ENCODE peak calls at places on chromosomes 3 and 15, in seven cellular contexts. One of them, this sample, is unnamed. For H3K4me1, the result is how much of the 10 kb centered on the place peaks cover.

GRCh38 chr3:31448882-31449243 is 83.9 kb upstream of the STT3B start:
- DNase-seq in colonic mucosa: no peak
- DNase-seq in gastrocnemius medialis: no peak
- DNase-seq in IMR-90: no peak
- DNase-seq in esophagus muscularis mucosa: no peak
- DNase-seq in cardiac muscle cell: no peak
- DNase-seq in small intestine: no peak
- DNase-seq in this sample: no peak

GRCh38 chr3:66490214-66490613 is 10.6 kb downstream of the LRIG1 start:
- DNase-seq in colonic mucosa: peak
- DNase-seq in cardiac muscle cell: no peak
- DNase-seq in small intestine: peak
- DNase-seq in IMR-90: peak
- DNase-seq in esophagus muscularis mucosa: no peak
- DNase-seq in gastrocnemius medialis: no peak
- DNase-seq in this sample: no peak

GRCh38 chr3:133674290-133674912 is 12.7 kb upstream of the TOPBP1 start:
- DNase-seq in gastrocnemius medialis: no peak
- DNase-seq in esophagus muscularis mucosa: no peak
- DNase-seq in IMR-90: no peak
- DNase-seq in small intestine: no peak
- DNase-seq in colonic mucosa: no peak
- DNase-seq in cardiac muscle cell: no peak
- DNase-seq in this sample: peak

GRCh38 chr3:114506622-114507300 is 212.9 kb downstream of the TIGIT start:
- DNase-seq in gastrocnemius medialis: no peak
- DNase-seq in IMR-90: peak
- DNase-seq in esophagus muscularis mucosa: no peak
- DNase-seq in small intestine: no peak
- DNase-seq in colonic mucosa: no peak
- DNase-seq in cardiac muscle cell: no peak
- DNase-seq in this sample: no peak

GRCh38 chr3:49327485-49327884 is 12.4 kb downstream of the USP4 start:
- DNase-seq in cardiac muscle cell: no peak
- DNase-seq in esophagus muscularis mucosa: no peak
- DNase-seq in small intestine: no peak
- DNase-seq in gastrocnemius medialis: no peak
- DNase-seq in IMR-90: no peak
- DNase-seq in colonic mucosa: no peak
- DNase-seq in this sample: no peak

GRCh38 chr15:32993285-32993684 is 201.2 kb downstream of the FMN1 start:
- DNase-seq in cardiac muscle cell: peak
- DNase-seq in small intestine: no peak
- DNase-seq in IMR-90: no peak
- DNase-seq in colonic mucosa: no peak
- DNase-seq in gastrocnemius medialis: no peak
- DNase-seq in esophagus muscularis mucosa: no peak
- DNase-seq in this sample: no peak

GRCh38 chr15:29636140-29636539 is 186.1 kb downstream of the TJP1 start:
- DNase-seq in IMR-90: no peak
- DNase-seq in esophagus muscularis mucosa: no peak
- DNase-seq in small intestine: peak
- DNase-seq in gastrocnemius medialis: no peak
- DNase-seq in colonic mucosa: peak
- DNase-seq in cardiac muscle cell: no peak
- DNase-seq in this sample: no peak

GRCh38 chr15:31291048-31291578 is 35.5 kb upstream of the KLF13 start:
- DNase-seq in IMR-90: no peak
- DNase-seq in esophagus muscularis mucosa: no peak
- DNase-seq in gastrocnemius medialis: no peak
- DNase-seq in small intestine: no peak
- DNase-seq in colonic mucosa: no peak
- DNase-seq in cardiac muscle cell: no peak
- DNase-seq in this sample: no peak

GRCh38 chr15:90603893-90604292 is 74.2 kb downstream of the CRTC3 start:
- DNase-seq in colonic mucosa: peak
- DNase-seq in esophagus muscularis mucosa: no peak
- DNase-seq in IMR-90: no peak
- DNase-seq in gastrocnemius medialis: no peak
- DNase-seq in cardiac muscle cell: no peak
- DNase-seq in small intestine: peak
- DNase-seq in this sample: peak

GRCh38 chr15:39127925-39128617 is 452.8 kb upstream of the THBS1 start:
- DNase-seq in cardiac muscle cell: peak
- DNase-seq in gastrocnemius medialis: no peak
- DNase-seq in small intestine: peak
- DNase-seq in colonic mucosa: peak
- DNase-seq in IMR-90: peak
- DNase-seq in esophagus muscularis mucosa: no peak
- DNase-seq in this sample: peak

GRCh38 chr3:170802164-170803151 is 67.5 kb downstream of the RPL22L1 start:
- DNase-seq in gastrocnemius medialis: no peak
- DNase-seq in esophagus muscularis mucosa: no peak
- DNase-seq in colonic mucosa: no peak
- DNase-seq in IMR-90: peak
- DNase-seq in cardiac muscle cell: no peak
- DNase-seq in small intestine: no peak
- DNase-seq in this sample: peak

GRCh38 chr3:18062289-18063025 is 320.0 kb upstream of the TBC1D5 start:
- DNase-seq in gastrocnemius medialis: no peak
- DNase-seq in IMR-90: peak
- DNase-seq in small intestine: no peak
- DNase-seq in colonic mucosa: no peak
- DNase-seq in esophagus muscularis mucosa: no peak
- DNase-seq in cardiac muscle cell: no peak
- DNase-seq in this sample: no peak

GRCh38 chr3:66253790-66254620 is 33.2 kb downstream of the SLC25A26 start:
- DNase-seq in colonic mucosa: no peak
- DNase-seq in cardiac muscle cell: peak
- DNase-seq in gastrocnemius medialis: no peak
- DNase-seq in IMR-90: peak
- DNase-seq in small intestine: peak
- DNase-seq in esophagus muscularis mucosa: no peak
- DNase-seq in this sample: no peak

GRCh38 chr3:24678441-24678865 is 183.8 kb upstream of the THRB start:
- DNase-seq in small intestine: no peak
- DNase-seq in gastrocnemius medialis: no peak
- DNase-seq in cardiac muscle cell: no peak
- DNase-seq in esophagus muscularis mucosa: no peak
- DNase-seq in IMR-90: peak
- DNase-seq in colonic mucosa: no peak
- DNase-seq in this sample: no peak

GRCh38 chr15:64855206-64856000 is 13.7 kb downstream of the PLEKHO2 start:
- DNase-seq in IMR-90: peak
- DNase-seq in esophagus muscularis mucosa: no peak
- DNase-seq in gastrocnemius medialis: no peak
- DNase-seq in small intestine: no peak
- DNase-seq in cardiac muscle cell: no peak
- DNase-seq in colonic mucosa: no peak
- DNase-seq in this sample: peak

GRCh38 chr15:64857421-64857820 is 15.7 kb downstream of the PLEKHO2 start:
- DNase-seq in small intestine: no peak
- DNase-seq in colonic mucosa: no peak
- DNase-seq in cardiac muscle cell: no peak
- DNase-seq in IMR-90: peak
- DNase-seq in gastrocnemius medialis: no peak
- DNase-seq in esophagus muscularis mucosa: no peak
- DNase-seq in this sample: no peak

GRCh38 chr15:64854041-64854440 is 12.3 kb downstream of the PLEKHO2 start:
- DNase-seq in gastrocnemius medialis: no peak
- DNase-seq in colonic mucosa: no peak
- DNase-seq in IMR-90: no peak
- DNase-seq in cardiac muscle cell: no peak
- DNase-seq in esophagus muscularis mucosa: no peak
- DNase-seq in small intestine: no peak
- DNase-seq in this sample: peak

GRCh38 chr15:64856429-64857145 is 14.9 kb downstream of the PLEKHO2 start:
- DNase-seq in esophagus muscularis mucosa: no peak
- DNase-seq in small intestine: no peak
- DNase-seq in colonic mucosa: no peak
- DNase-seq in cardiac muscle cell: peak
- DNase-seq in IMR-90: peak
- DNase-seq in gastrocnemius medialis: no peak
- DNase-seq in this sample: peak

DNA sequence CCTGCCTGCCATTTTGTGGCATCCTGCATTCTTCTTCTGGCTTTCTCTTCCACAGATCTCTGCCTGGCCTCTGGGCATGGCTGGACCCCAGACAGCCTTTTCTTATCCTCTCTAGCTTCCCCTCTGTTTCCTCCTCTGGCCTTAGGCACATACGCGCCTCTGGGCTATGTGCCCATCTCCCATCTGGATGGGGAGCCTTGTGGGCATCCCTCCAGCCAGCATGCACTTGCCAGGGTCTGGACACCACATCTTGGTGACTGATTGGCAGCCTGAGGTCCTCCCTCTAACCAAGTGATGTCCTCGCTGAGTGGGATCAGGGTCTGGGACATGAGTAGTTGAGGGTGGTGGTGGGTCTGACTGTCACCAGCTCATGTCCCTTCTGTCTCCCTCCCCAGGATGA is 12.8 kb downstream of the PLEKHO2 start:
- DNase-seq in small intestine: no peak
- DNase-seq in cardiac muscle cell: no peak
- DNase-seq in esophagus muscularis mucosa: no peak
- DNase-seq in IMR-90: no peak
- DNase-seq in colonic mucosa: no peak
- DNase-seq in gastrocnemius medialis: no peak
- DNase-seq in this sample: no peak
- H3K4me1 ChIP-seq in small intestine: under half
- H3K4me1 ChIP-seq in cardiac muscle cell: under half
- H3K4me1 ChIP-seq in esophagus muscularis mucosa: half or more
- H3K4me1 ChIP-seq in IMR-90: half or more
- H3K4me1 ChIP-seq in colonic mucosa: under half
- H3K4me1 ChIP-seq in gastrocnemius medialis: under half
- H3K4me1 ChIP-seq in this sample: under half

GRCh38 chr3:172155880-172156279 is 116.5 kb downstream of the FNDC3B start:
- DNase-seq in cardiac muscle cell: no peak
- DNase-seq in small intestine: no peak
- DNase-seq in gastrocnemius medialis: no peak
- DNase-seq in IMR-90: no peak
- DNase-seq in esophagus muscularis mucosa: no peak
- DNase-seq in colonic mucosa: no peak
- DNase-seq in this sample: no peak
- H3K27ac ChIP-seq in cardiac muscle cell: peak
- H3K27ac ChIP-seq in small intestine: no peak
- H3K27ac ChIP-seq in gastrocnemius medialis: peak
- H3K27ac ChIP-seq in IMR-90: no peak
- H3K27ac ChIP-seq in esophagus muscularis mucosa: peak
- H3K27ac ChIP-seq in colonic mucosa: no peak
- H3K27ac ChIP-seq in this sample: peak

GRCh38 chr3:55331524-55331923 is 155.6 kb downstream of the WNT5A start:
- DNase-seq in colonic mucosa: no peak
- DNase-seq in small intestine: no peak
- DNase-seq in IMR-90: no peak
- DNase-seq in esophagus muscularis mucosa: no peak
- DNase-seq in gastrocnemius medialis: no peak
- DNase-seq in cardiac muscle cell: no peak
- DNase-seq in this sample: no peak
- H3K4me1 ChIP-seq in colonic mucosa: under half
- H3K4me1 ChIP-seq in small intestine: under half
- H3K4me1 ChIP-seq in IMR-90: under half
- H3K4me1 ChIP-seq in esophagus muscularis mucosa: under half
- H3K4me1 ChIP-seq in gastrocnemius medialis: under half
- H3K4me1 ChIP-seq in cardiac muscle cell: under half
- H3K4me1 ChIP-seq in this sample: under half

GRCh38 chr3:160661660-160662059 is 15.3 kb upstream of the ARL14 start:
- DNase-seq in esophagus muscularis mucosa: no peak
- DNase-seq in cardiac muscle cell: peak
- DNase-seq in small intestine: no peak
- DNase-seq in gastrocnemius medialis: no peak
- DNase-seq in colonic mucosa: no peak
- DNase-seq in IMR-90: peak
- DNase-seq in this sample: no peak
- H3K27ac ChIP-seq in esophagus muscularis mucosa: no peak
- H3K27ac ChIP-seq in cardiac muscle cell: no peak
- H3K27ac ChIP-seq in small intestine: no peak
- H3K27ac ChIP-seq in gastrocnemius medialis: no peak
- H3K27ac ChIP-seq in colonic mucosa: no peak
- H3K27ac ChIP-seq in IMR-90: no peak
- H3K27ac ChIP-seq in this sample: peak

GRCh38 chr3:128273116-128273840 is 120.0 kb downstream of the EEFSEC start:
- DNase-seq in gastrocnemius medialis: peak
- DNase-seq in colonic mucosa: no peak
- DNase-seq in esophagus muscularis mucosa: no peak
- DNase-seq in cardiac muscle cell: no peak
- DNase-seq in IMR-90: no peak
- DNase-seq in small intestine: no peak
- DNase-seq in this sample: peak

GRCh38 chr3:128269131-128269775 is 116.0 kb downstream of the EEFSEC start:
- DNase-seq in IMR-90: no peak
- DNase-seq in gastrocnemius medialis: no peak
- DNase-seq in cardiac muscle cell: no peak
- DNase-seq in small intestine: no peak
- DNase-seq in colonic mucosa: no peak
- DNase-seq in esophagus muscularis mucosa: no peak
- DNase-seq in this sample: peak

GRCh38 chr3:128271536-128272332 is 118.5 kb downstream of the EEFSEC start:
- DNase-seq in gastrocnemius medialis: no peak
- DNase-seq in colonic mucosa: no peak
- DNase-seq in cardiac muscle cell: no peak
- DNase-seq in esophagus muscularis mucosa: peak
- DNase-seq in IMR-90: no peak
- DNase-seq in small intestine: no peak
- DNase-seq in this sample: peak

GRCh38 chr3:128269796-128270195 is 116.5 kb downstream of the EEFSEC start:
- DNase-seq in IMR-90: no peak
- DNase-seq in colonic mucosa: no peak
- DNase-seq in esophagus muscularis mucosa: no peak
- DNase-seq in small intestine: no peak
- DNase-seq in gastrocnemius medialis: no peak
- DNase-seq in cardiac muscle cell: no peak
- DNase-seq in this sample: peak

GRCh38 chr3:128270559-128271492 is 117.5 kb downstream of the EEFSEC start:
- DNase-seq in colonic mucosa: no peak
- DNase-seq in esophagus muscularis mucosa: peak
- DNase-seq in small intestine: no peak
- DNase-seq in IMR-90: no peak
- DNase-seq in gastrocnemius medialis: no peak
- DNase-seq in cardiac muscle cell: no peak
- DNase-seq in this sample: peak
- H3K4me1 ChIP-seq in colonic mucosa: under half
- H3K4me1 ChIP-seq in esophagus muscularis mucosa: under half
- H3K4me1 ChIP-seq in small intestine: under half
- H3K4me1 ChIP-seq in IMR-90: under half
- H3K4me1 ChIP-seq in gastrocnemius medialis: under half
- H3K4me1 ChIP-seq in cardiac muscle cell: under half
- H3K4me1 ChIP-seq in this sample: under half

DNA sequence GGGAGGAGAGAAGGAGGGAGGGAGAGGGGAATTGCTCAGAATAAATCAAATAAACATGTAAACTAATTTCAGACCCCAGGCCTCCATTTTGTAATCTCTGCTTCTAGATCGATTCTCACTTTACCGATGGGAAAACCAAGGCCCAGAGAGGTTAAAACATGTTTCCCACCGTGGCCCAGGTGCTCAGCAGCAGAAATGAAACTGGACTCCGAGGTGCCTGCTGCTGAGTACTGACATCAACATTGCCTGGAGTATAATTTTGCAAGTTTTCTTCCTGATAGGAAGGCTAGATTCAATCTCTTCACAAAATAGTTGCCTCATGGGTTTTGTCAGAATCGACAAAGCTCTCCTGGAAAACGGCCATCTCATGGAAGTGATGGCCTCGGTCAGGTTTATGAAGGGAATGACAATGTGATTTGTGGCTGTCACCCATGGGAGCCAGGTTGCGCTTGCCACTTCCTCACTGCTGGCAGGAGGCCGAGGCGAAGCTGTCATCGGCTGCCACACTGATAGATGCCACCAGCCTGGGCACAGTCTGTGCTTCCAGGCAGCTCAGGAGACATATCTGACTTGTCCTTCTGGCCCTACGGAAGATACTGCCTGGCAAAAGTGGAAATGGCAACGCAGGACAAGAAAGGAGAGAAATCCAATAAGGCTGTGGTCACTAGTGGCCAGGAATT is 133.1 kb upstream of the LRRN1 start:
- DNase-seq in cardiac muscle cell: no peak
- DNase-seq in IMR-90: no peak
- DNase-seq in gastrocnemius medialis: no peak
- DNase-seq in colonic mucosa: no peak
- DNase-seq in esophagus muscularis mucosa: no peak
- DNase-seq in small intestine: no peak
- DNase-seq in this sample: no peak
- H3K27ac ChIP-seq in cardiac muscle cell: no peak
- H3K27ac ChIP-seq in IMR-90: no peak
- H3K27ac ChIP-seq in gastrocnemius medialis: no peak
- H3K27ac ChIP-seq in colonic mucosa: no peak
- H3K27ac ChIP-seq in esophagus muscularis mucosa: no peak
- H3K27ac ChIP-seq in small intestine: no peak
- H3K27ac ChIP-seq in this sample: no peak